ENCODE peak calls at places on chromosomes 2 and 18, in five cellular contexts. N, U, T, E and O are unnamed samples.

GRCh38 chr2:240567872-240568677 is at the start of gene RNPEPL1:
- DNase-seq in T (no peak), U (no peak), N (peak; percentile 58), E (no peak), O (no peak)

GRCh38 chr2:171706152-171706803 is 19.0 kb downstream of the DYNC1I2 start:
- DNase-seq in U (peak; percentile 34), T (no peak), E (no peak), N (peak; percentile 21), O (no peak)

GRCh38 chr2:185676316-185676715 is 62.3 kb upstream of the FSIP2 start:
- DNase-seq in U (no peak), N (no peak), E (no peak), T (no peak), O (no peak)

GRCh38 chr2:82852787-82853186 is 1606.3 kb downstream of the SUCLG1 start:
- DNase-seq in E (no peak), N (no peak), T (no peak), U (no peak), O (no peak)

GRCh38 chr2:240569998-240570530 is 1.8 kb downstream of the RNPEPL1 start:
- DNase-seq in T (no peak), N (no peak), U (no peak), E (no peak), O (no peak)

GRCh38 chr2:239948100-239948881 is 76.9 kb downstream of the NDUFA10 start:
- DNase-seq in N (no peak), U (no peak), T (no peak), E (no peak), O (no peak)

GRCh38 chr2:191051825-191052778 is 38.1 kb upstream of the STAT1 start:
- DNase-seq in E (no peak), U (peak; percentile 56), N (peak; percentile 14), T (peak; percentile 12), O (peak; percentile 45)

GRCh38 chr2:39050109-39050508 is 70.7 kb downstream of the SOS1 start:
- DNase-seq in E (no peak), T (no peak), N (no peak), U (no peak), O (no peak)

GRCh38 chr2:127314193-127314988 is 20.4 kb upstream of the ERCC3 start:
- DNase-seq in E (no peak), N (no peak), U (no peak), T (no peak), O (no peak)

GRCh38 chr18:35938158-35938557 is 34.3 kb upstream of the RMP24 start:
- DNase-seq in E (no peak), U (no peak), N (no peak), T (no peak), O (no peak)

GRCh38 chr2:122542236-122542635 is 786.8 kb downstream of the TSN start:
- DNase-seq in T (no peak), N (no peak), U (no peak), E (no peak), O (no peak)

GRCh38 chr2:170235860-170236638 is 58.1 kb downstream of the MYO3B start:
- DNase-seq in U (peak; percentile 54), E (no peak), T (no peak), N (peak; percentile 83), O (peak; percentile 60)

GRCh38 chr2:146776589-146776988 is 1068.2 kb upstream of the ACVR2A start:
- DNase-seq in U (no peak), N (no peak), T (no peak), E (no peak), O (no peak)

GRCh38 chr18:74528478-74528877 is 5.8 kb upstream of the CNDP1 start:
- DNase-seq in N (no peak), U (no peak), T (no peak), E (no peak), O (no peak)

DNA sequence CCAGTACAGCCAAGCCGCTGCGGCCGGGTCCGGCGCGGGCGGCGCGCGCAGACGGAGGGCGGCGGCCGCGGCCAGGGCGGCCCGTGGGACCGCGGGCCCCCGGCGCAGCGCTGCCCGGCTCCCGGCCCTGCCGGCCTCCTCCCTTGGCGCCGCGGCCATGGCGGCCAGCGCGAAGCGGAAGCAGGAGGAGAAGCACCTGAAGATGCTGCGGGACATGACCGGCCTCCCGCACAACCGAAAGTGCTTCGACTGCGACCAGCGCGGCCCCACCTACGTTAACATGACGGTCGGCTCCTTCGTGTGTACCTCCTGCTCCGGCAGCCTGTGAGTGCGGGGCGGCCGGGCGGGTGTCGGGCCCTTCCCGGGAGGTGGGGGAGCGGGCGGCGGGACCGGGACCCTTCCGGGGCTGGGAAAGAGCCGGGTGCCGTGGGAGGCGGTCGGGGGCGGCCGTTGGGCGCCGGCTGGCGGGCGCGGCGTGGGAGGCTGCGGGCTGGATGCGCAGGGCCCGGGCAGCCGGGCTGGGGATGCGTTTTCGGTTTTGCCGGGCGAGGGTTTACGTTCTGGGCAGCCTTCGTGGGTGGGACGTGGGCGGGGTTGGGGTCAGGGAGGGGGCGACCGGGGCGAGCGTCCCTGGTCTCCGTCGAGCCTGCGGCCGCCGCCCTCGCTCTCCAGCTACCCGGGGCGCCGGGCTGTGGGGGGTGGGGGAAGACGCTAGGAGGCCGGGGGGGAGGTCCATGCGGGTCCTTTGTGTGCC is 486 bp downstream of the AGFG1 start:
- DNase-seq in U (no peak), N (peak; percentile 73), T (no peak), E (no peak), O (no peak)
- TF ChIP-seq SRF in U (no peak), N (no peak), T (no peak), E (no peak), O (no peak)

DNA sequence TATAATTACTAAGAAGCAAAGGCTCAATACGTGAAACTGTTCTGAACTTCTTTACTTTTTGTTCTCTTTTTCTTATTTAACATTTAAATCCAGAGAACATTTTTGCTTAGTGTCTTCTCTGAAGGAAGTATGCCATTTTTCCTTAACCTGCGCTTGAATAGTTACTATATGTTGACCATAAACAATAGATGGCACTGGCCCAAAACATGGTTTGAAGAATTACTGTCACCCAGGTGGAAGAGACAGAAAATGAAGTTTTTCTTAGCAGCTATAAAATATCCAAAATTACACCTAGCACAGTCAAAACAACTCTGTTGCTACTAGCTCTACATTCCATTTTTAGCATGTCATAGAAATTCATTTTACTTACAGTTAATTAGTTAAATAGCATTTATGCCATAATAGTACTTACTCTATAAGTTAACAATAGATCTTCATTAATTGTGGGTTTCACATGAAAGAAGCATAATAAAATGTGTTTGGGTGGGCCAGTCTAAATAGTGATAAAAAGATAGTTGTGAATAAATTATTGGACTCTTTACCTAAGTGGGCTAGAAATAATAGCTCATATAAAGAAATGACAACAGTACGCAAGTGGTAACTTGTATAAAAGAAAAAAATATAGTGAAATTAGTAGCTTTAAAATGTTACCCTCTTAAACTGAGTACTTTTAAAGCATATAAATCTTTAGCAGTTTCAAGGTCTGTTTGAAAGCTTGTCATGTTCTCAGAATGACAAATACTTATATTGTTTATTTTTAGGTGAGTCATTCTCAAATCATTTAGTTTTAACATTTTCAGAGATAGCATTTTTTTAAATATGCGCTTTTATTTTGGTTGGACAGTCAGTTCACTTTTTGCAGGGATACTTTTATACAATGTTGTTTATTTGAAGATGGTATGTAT is 3.7 kb downstream of the ETAA1 start:
- DNase-seq in U (peak; percentile 21), N (no peak), T (no peak), E (no peak), O (no peak)
- TF ChIP-seq CEBPB in U (no peak), N (no peak), T (no peak), E (no peak), O (no peak)

GRCh38 chr2:136381722-136382633 is 264.0 kb upstream of the CXCR4 start:
- DNase-seq in E (no peak), N (no peak), T (peak; percentile 85), U (no peak), O (no peak)
- TF ChIP-seq SRF in E (no peak), N (no peak), T (no peak), U (no peak), O (no peak)

GRCh38 chr2:177254433-177255226 is 9.9 kb downstream of the NFE2L2 start:
- DNase-seq in N (peak; percentile 77), T (no peak), E (peak; percentile 39), U (peak; percentile 76), O (peak; percentile 60)
- TF ChIP-seq CEBPB in N (no peak), T (no peak), E (no peak), U (no peak), O (no peak)

DNA sequence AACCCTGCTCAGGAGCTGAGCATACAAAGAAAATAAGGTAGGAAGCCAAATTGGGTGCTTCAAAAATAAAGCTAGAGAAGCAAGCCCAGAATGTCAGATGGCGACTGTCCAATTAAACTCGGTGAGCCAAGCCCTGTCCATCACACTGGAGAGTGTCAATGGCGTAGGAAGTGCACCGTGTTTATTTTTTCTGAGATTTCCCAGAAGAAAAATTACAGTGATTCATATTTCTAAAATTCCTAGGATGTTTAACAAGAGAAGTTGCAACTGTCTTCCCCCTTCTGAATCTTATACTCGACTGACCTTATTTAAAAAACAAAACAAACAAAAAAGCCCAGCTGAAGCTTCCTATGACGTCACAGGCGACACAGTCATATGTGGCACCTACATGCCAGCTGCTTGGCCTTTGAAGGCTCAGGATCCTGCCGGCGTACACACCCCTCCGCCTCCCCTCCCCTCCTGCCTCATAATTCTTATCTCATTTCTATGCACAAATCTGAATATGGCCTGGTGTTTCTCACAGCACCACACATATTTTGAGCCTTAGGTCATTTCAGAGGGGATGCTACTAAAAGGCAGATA is 60.8 kb downstream of the MBP start:
- DNase-seq in N (no peak), U (no peak), T (no peak), E (no peak), O (no peak)
- TF ChIP-seq SRF in N (no peak), U (no peak), T (no peak), E (no peak), O (no peak)

DNA sequence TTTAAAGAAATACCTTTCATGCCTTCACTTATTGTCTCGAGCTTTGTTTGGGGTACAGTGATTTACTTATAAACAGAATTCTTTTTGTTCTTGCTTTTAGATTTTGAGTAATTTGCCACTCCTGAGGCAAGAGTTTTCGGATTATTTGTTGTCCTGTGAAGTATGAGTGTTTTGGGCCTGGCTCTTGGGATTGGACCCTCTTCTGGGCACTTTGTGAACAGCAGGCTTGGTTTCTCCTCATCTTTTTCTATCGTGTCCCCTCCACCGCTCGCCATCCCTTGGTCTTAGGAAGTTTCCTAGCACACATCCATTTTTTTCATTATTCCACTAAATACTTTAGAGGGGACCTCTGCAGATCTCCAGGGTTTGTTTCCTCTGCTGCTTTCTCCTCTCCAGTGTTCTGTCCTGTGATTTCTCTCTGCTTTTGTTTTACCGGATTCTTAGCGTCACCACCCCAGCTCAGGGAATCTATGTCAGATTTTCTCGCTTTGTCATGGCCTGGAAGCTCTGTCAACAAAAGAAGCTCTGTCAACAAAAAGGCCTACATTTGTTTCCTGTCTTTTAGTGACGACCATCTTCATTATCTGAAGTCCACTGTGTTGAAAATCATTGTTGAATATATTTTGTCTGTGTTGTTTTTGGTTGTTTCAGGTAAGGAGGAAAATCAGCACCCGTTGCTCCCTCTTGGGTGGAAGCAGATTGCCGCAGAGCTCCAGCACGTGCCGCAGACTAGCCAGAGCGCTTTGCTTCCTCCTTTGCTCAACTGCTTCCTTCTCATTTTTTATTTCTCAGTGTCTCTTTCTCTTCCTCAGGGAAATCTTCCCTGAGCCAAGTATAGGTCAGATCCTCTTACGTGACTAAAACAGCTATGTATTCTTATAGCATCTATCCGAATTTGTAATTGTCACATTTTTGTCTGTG is 27.8 kb downstream of the ANKRD62 start:
- DNase-seq in N (peak; percentile 25), T (no peak), E (no peak), U (peak; percentile 16), O (peak; percentile 7)
- TF ChIP-seq CEBPB in N (no peak), T (no peak), E (no peak), U (no peak), O (no peak)

GRCh38 chr2:18754286-18754685 is 164.9 kb upstream of the NT5C1B start:
- DNase-seq in E (no peak), T (no peak), N (no peak), U (peak; percentile 20), O (no peak)
- TF ChIP-seq SRF in E (no peak), T (no peak), N (no peak), U (no peak), O (no peak)